ENCODE peak calls at places on chromosomes 1 and 21, in four cellular contexts. E is B cell, T is neural crest cell, L is uterus. C is an unnamed sample.

GRCh38 chr21:43295016-43295958 is 126.5 kb downstream of the CRYAA start:
- DNase-seq in E (no peak), T (no peak), L (no peak), C (no peak)

GRCh38 chr1:200226268-200226968 is 183.4 kb downstream of the ZNF281 start:
- DNase-seq in E (no peak), T (no peak), L (no peak), C (no peak)

GRCh38 chr1:22143065-22143514 is at the start of gene WNT4:
- DNase-seq in E (peak; percentile 92), T (peak; percentile 31), L (no peak), C (peak; percentile 32)

GRCh38 chr1:225471453-225472301 is 43.8 kb upstream of the LBR start:
- DNase-seq in E (no peak), T (no peak), L (peak; percentile 14), C (no peak)

GRCh38 chr1:69511426-69512192 is 56.1 kb upstream of the LRRC7 start:
- DNase-seq in E (no peak), T (no peak), L (no peak), C (no peak)

GRCh38 chr1:69252696-69253095 is 315.0 kb upstream of the LRRC7 start:
- DNase-seq in E (no peak), T (no peak), L (no peak), C (no peak)

GRCh38 chr1:118396824-118397530 is 211.9 kb upstream of the SPAG17 start:
- DNase-seq in E (no peak), T (no peak), L (no peak), C (no peak)

GRCh38 chr21:42827588-42827987 is 51.8 kb downstream of the WDR4 start:
- DNase-seq in E (no peak), T (no peak), L (no peak), C (no peak)

GRCh38 chr1:54265126-54265525 is 65.2 kb downstream of the MRPL37 start:
- DNase-seq in E (no peak), T (no peak), L (no peak), C (no peak)

GRCh38 chr21:43339668-43340067 is 87.3 kb downstream of the SIK1 start:
- DNase-seq in E (no peak), T (no peak), L (peak; percentile 34), C (no peak)

GRCh38 chr1:186008920-186009737 is 274.9 kb downstream of the HMCN1 start:
- DNase-seq in E (no peak), T (no peak), L (no peak), C (no peak)

GRCh38 chr1:2195785-2196184 is 1.2 kb upstream of the FAAP20 start:
- DNase-seq in E (no peak), T (no peak), L (no peak), C (no peak)

GRCh38 chr1:155174334-155175280 is 958 bp downstream of the TRIM46 start:
- DNase-seq in E (peak; percentile 75), T (no peak), L (no peak), C (no peak)

GRCh38 chr1:35691080-35691479 is 27.6 kb downstream of the C1orf216 start:
- DNase-seq in E (no peak), T (no peak), L (no peak), C (no peak)

GRCh38 chr21:21003701-21004100 is 5.5 kb downstream of the NCAM2 start:
- DNase-seq in E (no peak), T (no peak), L (no peak), C (no peak)

GRCh38 chr1:26321315-26322041 is 3.7 kb downstream of the CD52 start:
- DNase-seq in E (peak; percentile 86), T (peak; percentile 98), L (peak; percentile 87), C (peak; percentile 95)

GRCh38 chr1:210702512-210702911 is 373.8 kb downstream of the HHAT start:
- DNase-seq in E (no peak), T (no peak), L (no peak), C (no peak)

GRCh38 chr1:240465531-240465940 is 146.4 kb downstream of the GREM2 start:
- DNase-seq in E (no peak), T (no peak), L (no peak), C (no peak)

GRCh38 chr1:5578690-5579089 is 413.5 kb downstream of the NPHP4 start:
- DNase-seq in E (no peak), T (no peak), L (no peak), C (no peak)

GRCh38 chr1:94542088-94542671 is 621 bp upstream of the F3 start:
- DNase-seq in E (peak; percentile 24), T (no peak), L (peak; percentile 62), C (no peak)

GRCh38 chr1:90175490-90176157 is 180.7 kb downstream of the ZNF326 start:
- DNase-seq in E (no peak), T (no peak), L (no peak), C (no peak)

GRCh38 chr1:167439301-167439988 is 78.9 kb downstream of the CD247 start:
- DNase-seq in E (peak; percentile 55), T (peak; percentile 67), L (no peak), C (no peak)

GRCh38 chr1:234708700-234709395 is 98.9 kb upstream of the IRF2BP2 start:
- DNase-seq in E (no peak), T (no peak), L (no peak), C (no peak)

GRCh38 chr1:198901280-198901679 is 262.4 kb downstream of the PTPRC start:
- DNase-seq in E (no peak), T (no peak), L (no peak), C (no peak)

GRCh38 chr1:9822490-9822889 is 1.3 kb downstream of the CLSTN1 start:
- DNase-seq in E (no peak), T (no peak), L (no peak), C (no peak)

GRCh38 chr1:225762002-225762441 is 15.6 kb upstream of the SRP9 start:
- DNase-seq in E (no peak), T (no peak), L (no peak), C (no peak)

GRCh38 chr21:34501716-34502115 is 10.3 kb downstream of the KCNE1 start:
- DNase-seq in E (no peak), T (no peak), L (no peak), C (no peak)

GRCh38 chr1:218592688-218593087 is 247.6 kb downstream of the TGFB2 start:
- DNase-seq in E (no peak), T (no peak), L (no peak), C (no peak)

GRCh38 chr1:209723761-209724693 is 19.4 kb downstream of the HSD11B1 start:
- DNase-seq in E (no peak), T (no peak), L (no peak), C (no peak)

GRCh38 chr1:30471307-30471706 is 252.1 kb downstream of the MATN1 start:
- DNase-seq in E (no peak), T (no peak), L (no peak), C (no peak)

GRCh38 chr1:95122151-95122697 is 5.1 kb downstream of the TLCD4 start:
- DNase-seq in E (no peak), T (no peak), L (no peak), C (no peak)

GRCh38 chr21:31941694-31942093 is 68.9 kb downstream of the HUNK start:
- DNase-seq in E (no peak), T (no peak), L (no peak), C (no peak)

GRCh38 chr1:51418384-51418959 is 88.1 kb upstream of the TTC39A start:
- DNase-seq in E (no peak), T (no peak), L (no peak), C (no peak)

DNA sequence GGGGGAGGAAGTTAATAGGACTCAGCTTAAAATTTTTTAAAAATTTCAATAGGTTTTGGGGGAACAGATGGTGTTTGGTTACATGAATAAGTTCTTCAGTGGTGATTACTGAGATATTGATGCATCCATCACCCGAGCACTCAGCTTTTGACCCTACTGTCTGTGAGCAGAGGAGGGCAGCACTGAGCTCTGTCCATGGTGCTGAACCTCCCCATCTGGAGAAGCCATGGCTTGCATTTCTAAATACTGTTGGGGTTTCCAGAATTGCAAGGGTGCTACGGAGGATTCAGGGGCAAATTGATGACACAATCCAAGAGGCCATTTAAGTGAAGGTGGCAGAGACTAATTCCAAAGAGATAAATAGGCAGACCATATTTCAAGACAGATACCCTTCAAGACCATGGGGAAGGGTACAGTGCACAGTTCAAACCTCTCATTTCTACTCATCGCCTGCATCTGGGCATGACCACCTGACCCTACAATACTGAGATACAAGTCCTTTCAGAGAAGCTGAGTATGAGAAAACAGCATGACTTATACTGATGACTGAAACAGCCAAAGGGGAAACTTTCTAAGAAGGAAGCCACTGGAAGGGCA is 17.2 kb downstream of the SYT2 start:
- DNase-seq in E (peak; percentile 61), T (peak; percentile 89), L (peak; percentile 29), C (peak; percentile 55)
- TF ChIP-seq CTCF in E (peak; percentile 18), T (peak; percentile 51), L (no peak), C (peak; percentile 25)

GRCh38 chr1:64758233-64758632 is 13.4 kb downstream of the RAVER2 start:
- DNase-seq in E (no peak), T (no peak), L (no peak), C (no peak)

GRCh38 chr1:64756770-64757169 is 11.9 kb downstream of the RAVER2 start:
- DNase-seq in E (no peak), T (no peak), L (no peak), C (no peak)

GRCh38 chr1:64754166-64754565 is 9.3 kb downstream of the RAVER2 start:
- DNase-seq in E (no peak), T (no peak), L (no peak), C (no peak)

GRCh38 chr1:64757213-64757612 is 12.3 kb downstream of the RAVER2 start:
- DNase-seq in E (no peak), T (no peak), L (no peak), C (no peak)

GRCh38 chr1:64755356-64755755 is 10.5 kb downstream of the RAVER2 start:
- DNase-seq in E (no peak), T (no peak), L (no peak), C (no peak)
- TF ChIP-seq CTCF in E (no peak), T (no peak), L (no peak), C (no peak)

GRCh38 chr1:7995437-7995836 is 30.7 kb downstream of the ERRFI1 start:
- DNase-seq in E (no peak), T (no peak), L (no peak), C (no peak)

GRCh38 chr1:7991504-7992440 is 30.3 kb downstream of the PARK7 start:
- DNase-seq in E (no peak), T (no peak), L (no peak), C (no peak)

GRCh38 chr1:7992885-7993284 is 31.4 kb downstream of the PARK7 start:
- DNase-seq in E (no peak), T (no peak), L (no peak), C (no peak)

GRCh38 chr1:7993593-7994479 is 32.3 kb downstream of the ERRFI1 start:
- DNase-seq in E (no peak), T (no peak), L (no peak), C (no peak)

GRCh38 chr1:7994827-7995226 is 31.3 kb downstream of the ERRFI1 start:
- DNase-seq in E (no peak), T (no peak), L (no peak), C (no peak)
- TF ChIP-seq CTCF in E (peak; percentile 32), T (no peak), L (no peak), C (no peak)

DNA sequence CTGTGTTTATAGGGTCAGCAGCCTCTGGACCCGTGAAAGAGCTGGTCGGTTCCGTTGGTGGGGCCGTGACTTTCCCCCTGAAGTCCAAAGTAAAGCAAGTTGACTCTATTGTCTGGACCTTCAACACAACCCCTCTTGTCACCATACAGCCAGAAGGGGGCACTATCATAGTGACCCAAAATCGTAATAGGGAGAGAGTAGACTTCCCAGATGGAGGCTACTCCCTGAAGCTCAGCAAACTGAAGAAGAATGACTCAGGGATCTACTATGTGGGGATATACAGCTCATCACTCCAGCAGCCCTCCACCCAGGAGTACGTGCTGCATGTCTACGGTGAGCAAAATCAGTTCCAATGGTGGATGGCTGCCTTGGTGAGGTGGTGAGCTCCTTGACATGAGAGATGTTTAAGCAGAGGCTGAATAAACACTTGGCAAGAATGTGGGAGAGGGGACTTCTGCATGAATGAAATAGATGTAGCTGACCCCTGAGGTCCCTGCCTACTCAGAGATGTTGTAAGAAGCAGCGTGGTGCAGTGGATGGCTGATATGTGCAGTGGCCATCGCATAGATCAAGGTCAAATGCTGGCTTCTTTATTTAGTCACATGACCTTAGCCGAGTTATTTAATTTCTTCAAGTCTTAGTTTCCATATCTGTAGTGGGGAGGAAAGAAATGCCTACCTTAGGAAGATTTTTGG is 9.3 kb downstream of the SLAMF7 start:
- DNase-seq in E (no peak), T (no peak), L (no peak), C (no peak)
- TF ChIP-seq CTCF in E (peak; percentile 30), T (peak; percentile 23), L (no peak), C (no peak)